ENCODE peak calls at places on chromosomes 5 and 9, in six cellular contexts. J is heart left ventricle; B is GM23248; C is right atrium auricular region; R is CD4-positive, alpha-beta memory T cell; T is WERI-Rb-1. N is an unnamed sample. For H3K36me3, the result is how much of the 10 kb centered on the place peaks cover.

GRCh38 chr5:157326440-157327023 is 60.6 kb downstream of the CYFIP2 start:
- DNase-seq in R (no peak), B (no peak), J (no peak), C (no peak), T (no peak), N (no peak)

GRCh38 chr5:61504143-61504542 is 172.1 kb downstream of the ZSWIM6 start:
- DNase-seq in B (no peak), C (no peak), J (no peak), T (no peak), R (no peak), N (no peak)

GRCh38 chr5:80140496-80140895 is 105.3 kb downstream of the THBS4 start:
- DNase-seq in T (no peak), C (peak), B (no peak), R (no peak), J (no peak), N (no peak)

GRCh38 chr5:170329524-170329923 is 31.9 kb upstream of the LCP2 start:
- DNase-seq in T (no peak), J (no peak), R (no peak), B (no peak), C (no peak), N (no peak)

GRCh38 chr5:9557696-9558095 is 11.8 kb upstream of the SEMA5A start:
- DNase-seq in C (no peak), J (no peak), T (no peak), B (peak), R (no peak), N (no peak)

GRCh38 chr9:112945620-112946208 is 55.0 kb upstream of the SLC46A2 start:
- DNase-seq in T (peak), J (no peak), B (no peak), C (no peak), R (no peak), N (peak)

GRCh38 chr9:121895836-121896544 is 197.1 kb downstream of the TTLL11 start:
- DNase-seq in B (no peak), C (no peak), J (no peak), R (no peak), T (no peak), N (peak)

GRCh38 chr9:120555884-120556283 is 24.1 kb downstream of the CDK5RAP2 start:
- DNase-seq in C (no peak), B (no peak), J (no peak), T (no peak), R (no peak), N (no peak)

GRCh38 chr5:77972545-77973252 is 196.6 kb upstream of the TBCA start:
- DNase-seq in B (peak), R (no peak), T (peak), J (no peak), C (no peak), N (peak)

GRCh38 chr9:123763910-123764588 is 165.9 kb downstream of the DENND1A start:
- DNase-seq in B (peak), J (no peak), R (no peak), T (no peak), C (no peak), N (no peak)

GRCh38 chr9:127539259-127539981 is 72.7 kb upstream of the STXBP1 start:
- DNase-seq in J (no peak), C (no peak), T (no peak), B (peak), R (no peak), N (no peak)

GRCh38 chr5:10853144-10853543 is 92.1 kb upstream of the DAP start:
- DNase-seq in B (no peak), C (no peak), T (no peak), J (no peak), R (no peak), N (no peak)

GRCh38 chr9:134185536-134186011 is 21.2 kb upstream of the RNU6ATAC start:
- DNase-seq in B (no peak), T (no peak), C (no peak), R (peak), J (no peak), N (peak)

GRCh38 chr5:163041254-163041653 is 396.1 kb upstream of the CCNG1 start:
- DNase-seq in R (no peak), B (no peak), J (no peak), T (no peak), C (no peak), N (no peak)

GRCh38 chr5:126516852-126517251 is 78.2 kb downstream of the ALDH7A1 start:
- DNase-seq in J (no peak), R (no peak), C (no peak), T (no peak), B (peak), N (no peak)

GRCh38 chr5:116486588-116486987 is 88.0 kb downstream of the SEMA6A start:
- DNase-seq in C (no peak), B (no peak), R (no peak), T (no peak), J (no peak), N (no peak)

GRCh38 chr5:26278078-26278477 is 760.3 kb downstream of the CDH9 start:
- DNase-seq in C (no peak), B (no peak), R (no peak), T (no peak), J (no peak), N (no peak)

GRCh38 chr9:100457517-100457916 is 15.4 kb upstream of the TMEFF1 start:
- DNase-seq in R (no peak), C (no peak), T (no peak), B (no peak), J (no peak), N (no peak)
- H3K36me3 ChIP-seq in R (under half), C (under half), T (under half), B (under half), J (under half), N (under half)

GRCh38 chr5:82513739-82514138 is 235.6 kb upstream of the RPS23 start:
- DNase-seq in C (no peak), B (no peak), R (no peak), J (no peak), T (no peak), N (no peak)

GRCh38 chr5:82517544-82517943 is 239.4 kb upstream of the RPS23 start:
- DNase-seq in T (no peak), R (no peak), C (no peak), B (no peak), J (no peak), N (no peak)

GRCh38 chr5:82509726-82510125 is 231.6 kb upstream of the RPS23 start:
- DNase-seq in T (no peak), C (no peak), J (no peak), B (no peak), R (no peak), N (peak)

GRCh38 chr5:82512025-82512424 is 233.9 kb upstream of the RPS23 start:
- DNase-seq in T (no peak), B (no peak), R (no peak), J (no peak), C (no peak), N (no peak)
- H3K4me3 ChIP-seq in T (no peak), B (no peak), R (no peak), J (no peak), C (no peak), N (no peak)

GRCh38 chr5:90571147-90571773 is 12.7 kb downstream of the ADGRV1 start:
- DNase-seq in B (no peak), R (no peak), J (no peak), C (no peak), T (no peak), N (no peak)

GRCh38 chr5:90563161-90563560 is 4.6 kb downstream of the ADGRV1 start:
- DNase-seq in B (no peak), C (no peak), J (no peak), R (no peak), T (no peak), N (no peak)

GRCh38 chr5:90565491-90565890 is 6.9 kb downstream of the ADGRV1 start:
- DNase-seq in C (no peak), R (no peak), B (no peak), T (no peak), J (no peak), N (no peak)

GRCh38 chr5:90570034-90570433 is 11.4 kb downstream of the ADGRV1 start:
- DNase-seq in C (no peak), T (no peak), B (no peak), R (no peak), J (no peak), N (no peak)

GRCh38 chr5:90569084-90569483 is 10.5 kb downstream of the ADGRV1 start:
- DNase-seq in C (no peak), J (no peak), B (no peak), R (no peak), T (no peak), N (no peak)
- H3K36me3 ChIP-seq in C (under half), J (under half), B (under half), R (under half), T (under half), N (under half)

GRCh38 chr9:91907387-91908292 is 42.4 kb downstream of the ROR2 start:
- DNase-seq in B (no peak), J (no peak), C (no peak), T (no peak), R (no peak), N (no peak)

GRCh38 chr9:91904541-91905236 is 45.3 kb downstream of the ROR2 start:
- DNase-seq in B (no peak), T (no peak), R (no peak), C (no peak), J (no peak), N (no peak)

GRCh38 chr9:91908293-91908623 is 41.8 kb downstream of the ROR2 start:
- DNase-seq in R (no peak), J (no peak), C (no peak), T (no peak), B (no peak), N (no peak)

GRCh38 chr9:91905237-91905650 is 44.8 kb downstream of the ROR2 start:
- DNase-seq in C (no peak), R (no peak), J (no peak), T (no peak), B (no peak), N (no peak)

DNA sequence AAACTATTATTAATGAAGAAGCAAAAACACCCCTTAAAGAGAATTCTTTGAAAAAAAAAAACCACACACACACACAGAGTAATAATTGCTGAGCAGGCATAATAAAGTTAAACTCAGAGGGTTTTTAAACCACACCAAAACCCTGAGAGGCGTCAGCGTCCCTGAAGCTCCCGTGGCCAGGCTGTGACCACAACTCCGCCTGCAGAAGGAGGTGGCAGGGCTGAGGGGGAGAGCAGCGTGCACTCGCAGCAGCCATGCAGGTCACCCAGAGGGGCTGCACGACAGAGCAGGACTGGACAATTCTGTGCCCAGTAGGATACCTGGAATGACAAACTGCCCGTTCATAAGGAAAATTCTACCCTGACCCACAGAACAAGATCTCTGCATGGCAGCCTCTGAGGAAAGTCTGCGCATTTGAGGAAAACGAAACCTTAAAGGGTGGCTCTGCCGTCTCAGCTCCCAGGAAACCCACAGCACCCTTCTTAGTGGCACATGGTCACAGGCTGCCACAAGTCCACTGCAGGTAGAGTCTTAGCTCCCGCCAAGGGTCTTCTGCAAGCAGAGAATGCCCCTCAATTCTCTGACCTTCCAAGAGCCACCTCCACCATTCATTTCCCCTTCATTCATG is 44.0 kb downstream of the ROR2 start:
- DNase-seq in R (peak), C (no peak), T (no peak), B (no peak), J (no peak), N (no peak)
- H3K4me3 ChIP-seq in R (peak), C (peak), T (no peak), B (no peak), J (peak), N (no peak)

DNA sequence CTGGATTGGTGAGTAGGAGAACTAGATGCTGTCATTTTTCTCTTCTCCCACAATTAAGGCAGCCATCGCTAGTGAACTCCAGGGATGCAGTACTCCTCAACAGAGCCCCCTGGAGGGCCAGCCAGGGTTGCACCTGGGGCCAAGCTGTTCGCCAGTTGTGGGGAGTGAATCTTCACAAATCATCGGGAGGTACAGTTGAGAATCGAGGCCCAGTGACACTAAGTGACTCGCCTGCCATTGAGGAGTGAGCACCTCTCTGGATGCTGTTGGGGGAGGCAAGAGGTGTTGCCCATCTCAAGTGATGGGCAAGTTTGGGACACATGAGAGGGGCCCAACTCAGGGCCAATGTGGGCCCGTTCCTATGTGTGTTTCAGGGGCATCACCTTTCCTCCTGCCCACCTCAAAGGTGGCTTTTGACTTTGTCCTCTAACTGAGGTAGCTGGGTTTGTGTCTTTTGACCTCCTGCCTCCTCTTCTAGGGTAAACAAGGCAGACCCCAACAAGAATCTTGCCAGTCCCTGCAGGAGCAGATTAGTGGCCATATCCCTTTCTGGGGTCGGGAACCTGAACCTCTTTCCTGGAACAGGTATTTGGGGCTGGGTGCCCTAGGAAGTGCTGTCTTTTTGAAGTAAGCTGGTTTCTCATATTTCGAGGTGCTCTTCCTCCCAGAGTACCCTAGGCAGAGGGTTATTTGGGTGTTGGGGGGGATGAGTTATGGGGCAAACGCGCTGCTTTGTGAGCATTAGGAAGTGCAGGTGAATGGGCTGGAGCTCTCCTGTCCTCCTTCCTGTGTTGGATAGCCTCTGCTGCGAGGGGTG is 181.2 kb downstream of the MACROH2A1 start:
- DNase-seq in R (no peak), B (no peak), J (no peak), T (peak), C (peak), N (peak)
- H3K36me3 ChIP-seq in R (under half), B (under half), J (under half), T (under half), C (under half), N (under half)

DNA sequence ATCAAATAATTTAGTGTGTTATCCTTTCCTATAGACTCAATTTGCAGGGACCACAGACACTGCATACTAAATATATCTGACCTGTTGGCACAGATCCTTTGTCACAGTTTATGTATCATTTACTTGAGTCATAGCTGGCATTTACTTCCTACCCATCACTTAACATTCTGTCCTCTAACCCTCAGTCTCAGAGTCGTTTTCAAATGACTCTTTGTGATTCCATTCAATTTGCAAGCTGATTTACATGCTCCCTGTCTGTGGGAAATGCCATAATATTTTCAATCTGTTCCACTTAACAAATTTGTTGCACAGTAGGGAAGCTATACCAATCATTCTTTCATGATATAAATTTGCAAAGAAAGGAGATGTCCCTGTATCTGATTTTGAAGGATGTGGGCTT is 265.8 kb upstream of the EDIL3 start:
- DNase-seq in B (no peak), C (no peak), R (no peak), J (no peak), T (no peak), N (no peak)
- H3K4me3 ChIP-seq in B (no peak), C (no peak), R (no peak), J (no peak), T (no peak), N (no peak)